ENCODE peak calls at places on chromosomes 2 and 18, in ten cellular contexts. One of them, this sample, is unnamed.

GRCh38 chr2:233236820-233237589 is 14.5 kb upstream of the ATG16L1 start:
- DNase-seq in ureter: no peak
- DNase-seq in sigmoid colon: no peak
- DNase-seq in non-pigmented ciliary epithelial cell: no peak
- DNase-seq in T-helper 1 cell: no peak
- DNase-seq in activated naive CD4-positive, alpha-beta T cell: no peak
- DNase-seq in ovary: no peak
- DNase-seq in cardiac muscle cell: no peak
- DNase-seq in putamen: no peak
- DNase-seq in H7: no peak
- DNase-seq in this sample: no peak

GRCh38 chr2:196808281-196808680 is 874 bp downstream of the C2orf66 start:
- DNase-seq in cardiac muscle cell: peak
- DNase-seq in sigmoid colon: no peak
- DNase-seq in T-helper 1 cell: no peak
- DNase-seq in H7: peak
- DNase-seq in non-pigmented ciliary epithelial cell: no peak
- DNase-seq in putamen: no peak
- DNase-seq in ovary: no peak
- DNase-seq in activated naive CD4-positive, alpha-beta T cell: no peak
- DNase-seq in ureter: no peak
- DNase-seq in this sample: no peak

GRCh38 chr2:168396131-168396530 is 59.9 kb upstream of the CERS6 start:
- DNase-seq in sigmoid colon: no peak
- DNase-seq in ovary: no peak
- DNase-seq in cardiac muscle cell: peak
- DNase-seq in activated naive CD4-positive, alpha-beta T cell: no peak
- DNase-seq in putamen: no peak
- DNase-seq in H7: no peak
- DNase-seq in non-pigmented ciliary epithelial cell: no peak
- DNase-seq in ureter: no peak
- DNase-seq in T-helper 1 cell: no peak
- DNase-seq in this sample: no peak

GRCh38 chr2:12325806-12326205 is 390.9 kb upstream of the TRIB2 start:
- DNase-seq in ureter: no peak
- DNase-seq in H7: no peak
- DNase-seq in putamen: no peak
- DNase-seq in T-helper 1 cell: no peak
- DNase-seq in activated naive CD4-positive, alpha-beta T cell: no peak
- DNase-seq in cardiac muscle cell: peak
- DNase-seq in sigmoid colon: no peak
- DNase-seq in non-pigmented ciliary epithelial cell: peak
- DNase-seq in ovary: no peak
- DNase-seq in this sample: no peak

GRCh38 chr2:6525371-6525770 is 340.3 kb downstream of the CMPK2 start:
- DNase-seq in non-pigmented ciliary epithelial cell: no peak
- DNase-seq in sigmoid colon: no peak
- DNase-seq in T-helper 1 cell: no peak
- DNase-seq in ureter: no peak
- DNase-seq in ovary: no peak
- DNase-seq in activated naive CD4-positive, alpha-beta T cell: no peak
- DNase-seq in cardiac muscle cell: no peak
- DNase-seq in putamen: no peak
- DNase-seq in H7: no peak
- DNase-seq in this sample: no peak

GRCh38 chr2:206086683-206087350 is 843 bp upstream of the INO80D start:
- DNase-seq in activated naive CD4-positive, alpha-beta T cell: no peak
- DNase-seq in non-pigmented ciliary epithelial cell: no peak
- DNase-seq in H7: no peak
- DNase-seq in T-helper 1 cell: no peak
- DNase-seq in sigmoid colon: no peak
- DNase-seq in ovary: no peak
- DNase-seq in ureter: no peak
- DNase-seq in putamen: no peak
- DNase-seq in cardiac muscle cell: peak
- DNase-seq in this sample: no peak

GRCh38 chr2:20352230-20353216 is 1.9 kb upstream of the PUM2 start:
- DNase-seq in cardiac muscle cell: peak
- DNase-seq in sigmoid colon: no peak
- DNase-seq in putamen: no peak
- DNase-seq in T-helper 1 cell: no peak
- DNase-seq in ovary: no peak
- DNase-seq in activated naive CD4-positive, alpha-beta T cell: no peak
- DNase-seq in ureter: no peak
- DNase-seq in H7: no peak
- DNase-seq in non-pigmented ciliary epithelial cell: no peak
- DNase-seq in this sample: no peak

GRCh38 chr18:22378672-22379282 is 38.9 kb downstream of the CTAGE1 start:
- DNase-seq in ureter: no peak
- DNase-seq in ovary: no peak
- DNase-seq in putamen: no peak
- DNase-seq in cardiac muscle cell: peak
- DNase-seq in H7: peak
- DNase-seq in sigmoid colon: no peak
- DNase-seq in non-pigmented ciliary epithelial cell: no peak
- DNase-seq in activated naive CD4-positive, alpha-beta T cell: no peak
- DNase-seq in T-helper 1 cell: no peak
- DNase-seq in this sample: no peak

GRCh38 chr2:113390133-113390849 is 47.2 kb upstream of the ZNG1B start:
- DNase-seq in putamen: peak
- DNase-seq in ovary: peak
- DNase-seq in T-helper 1 cell: peak
- DNase-seq in non-pigmented ciliary epithelial cell: peak
- DNase-seq in ureter: peak
- DNase-seq in H7: peak
- DNase-seq in activated naive CD4-positive, alpha-beta T cell: no peak
- DNase-seq in cardiac muscle cell: peak
- DNase-seq in sigmoid colon: no peak
- DNase-seq in this sample: no peak

GRCh38 chr18:59704146-59704545 is 6.9 kb upstream of the CCBE1 start:
- DNase-seq in non-pigmented ciliary epithelial cell: no peak
- DNase-seq in T-helper 1 cell: no peak
- DNase-seq in sigmoid colon: no peak
- DNase-seq in cardiac muscle cell: no peak
- DNase-seq in ureter: no peak
- DNase-seq in ovary: no peak
- DNase-seq in activated naive CD4-positive, alpha-beta T cell: no peak
- DNase-seq in H7: no peak
- DNase-seq in putamen: no peak
- DNase-seq in this sample: no peak

GRCh38 chr2:241157841-241158545 is 7.7 kb downstream of the PPP1R7 start:
- DNase-seq in cardiac muscle cell: no peak
- DNase-seq in sigmoid colon: no peak
- DNase-seq in ureter: no peak
- DNase-seq in non-pigmented ciliary epithelial cell: no peak
- DNase-seq in putamen: no peak
- DNase-seq in activated naive CD4-positive, alpha-beta T cell: no peak
- DNase-seq in ovary: no peak
- DNase-seq in T-helper 1 cell: no peak
- DNase-seq in H7: no peak
- DNase-seq in this sample: no peak

GRCh38 chr18:58373486-58373885 is 255.4 kb downstream of the ALPK2 start:
- DNase-seq in ovary: no peak
- DNase-seq in non-pigmented ciliary epithelial cell: no peak
- DNase-seq in activated naive CD4-positive, alpha-beta T cell: no peak
- DNase-seq in H7: no peak
- DNase-seq in putamen: no peak
- DNase-seq in ureter: no peak
- DNase-seq in T-helper 1 cell: no peak
- DNase-seq in cardiac muscle cell: no peak
- DNase-seq in sigmoid colon: no peak
- DNase-seq in this sample: no peak

GRCh38 chr18:59042477-59042842 is 97.2 kb upstream of the SEC11C start:
- DNase-seq in non-pigmented ciliary epithelial cell: no peak
- DNase-seq in putamen: no peak
- DNase-seq in sigmoid colon: no peak
- DNase-seq in T-helper 1 cell: no peak
- DNase-seq in ureter: no peak
- DNase-seq in ovary: no peak
- DNase-seq in activated naive CD4-positive, alpha-beta T cell: no peak
- DNase-seq in cardiac muscle cell: peak
- DNase-seq in H7: no peak
- DNase-seq in this sample: no peak

GRCh38 chr2:98835831-98836385 is 100.1 kb downstream of the CRACDL start:
- DNase-seq in ovary: no peak
- DNase-seq in ureter: no peak
- DNase-seq in T-helper 1 cell: peak
- DNase-seq in H7: no peak
- DNase-seq in sigmoid colon: no peak
- DNase-seq in putamen: peak
- DNase-seq in non-pigmented ciliary epithelial cell: no peak
- DNase-seq in activated naive CD4-positive, alpha-beta T cell: no peak
- DNase-seq in cardiac muscle cell: no peak
- DNase-seq in this sample: no peak

GRCh38 chr18:41075212-41075611 is 879.8 kb upstream of the PIK3C3 start:
- DNase-seq in non-pigmented ciliary epithelial cell: peak
- DNase-seq in cardiac muscle cell: peak
- DNase-seq in sigmoid colon: no peak
- DNase-seq in T-helper 1 cell: no peak
- DNase-seq in ovary: no peak
- DNase-seq in putamen: no peak
- DNase-seq in activated naive CD4-positive, alpha-beta T cell: no peak
- DNase-seq in ureter: no peak
- DNase-seq in H7: no peak
- DNase-seq in this sample: no peak

GRCh38 chr2:109382946-109383345 is 230.8 kb downstream of the SEPTIN10 start:
- DNase-seq in activated naive CD4-positive, alpha-beta T cell: no peak
- DNase-seq in ureter: peak
- DNase-seq in H7: peak
- DNase-seq in T-helper 1 cell: no peak
- DNase-seq in putamen: peak
- DNase-seq in ovary: peak
- DNase-seq in cardiac muscle cell: peak
- DNase-seq in sigmoid colon: peak
- DNase-seq in non-pigmented ciliary epithelial cell: peak
- DNase-seq in this sample: no peak

GRCh38 chr2:240431663-240432424 is 3.6 kb upstream of the GPC1 start:
- DNase-seq in non-pigmented ciliary epithelial cell: no peak
- DNase-seq in ovary: peak
- DNase-seq in cardiac muscle cell: no peak
- DNase-seq in ureter: peak
- DNase-seq in sigmoid colon: peak
- DNase-seq in activated naive CD4-positive, alpha-beta T cell: no peak
- DNase-seq in H7: no peak
- DNase-seq in putamen: no peak
- DNase-seq in T-helper 1 cell: no peak
- DNase-seq in this sample: no peak

GRCh38 chr2:236661064-236661761 is 91.6 kb downstream of the ACKR3 start:
- DNase-seq in ovary: no peak
- DNase-seq in sigmoid colon: no peak
- DNase-seq in activated naive CD4-positive, alpha-beta T cell: no peak
- DNase-seq in cardiac muscle cell: peak
- DNase-seq in non-pigmented ciliary epithelial cell: no peak
- DNase-seq in ureter: peak
- DNase-seq in H7: peak
- DNase-seq in T-helper 1 cell: no peak
- DNase-seq in putamen: peak
- DNase-seq in this sample: no peak

GRCh38 chr18:34223164-34223892 is 1.4 kb downstream of the NOL4 start:
- DNase-seq in cardiac muscle cell: no peak
- DNase-seq in ovary: no peak
- DNase-seq in sigmoid colon: no peak
- DNase-seq in activated naive CD4-positive, alpha-beta T cell: no peak
- DNase-seq in T-helper 1 cell: no peak
- DNase-seq in non-pigmented ciliary epithelial cell: no peak
- DNase-seq in H7: peak
- DNase-seq in ureter: no peak
- DNase-seq in putamen: no peak
- DNase-seq in this sample: no peak

GRCh38 chr2:225117061-225117716 is 74.9 kb upstream of the DOCK10 start:
- DNase-seq in sigmoid colon: no peak
- DNase-seq in ureter: no peak
- DNase-seq in ovary: no peak
- DNase-seq in activated naive CD4-positive, alpha-beta T cell: no peak
- DNase-seq in putamen: no peak
- DNase-seq in non-pigmented ciliary epithelial cell: no peak
- DNase-seq in cardiac muscle cell: no peak
- DNase-seq in H7: no peak
- DNase-seq in T-helper 1 cell: no peak
- DNase-seq in this sample: no peak

GRCh38 chr2:217064234-217065103 is 204.6 kb upstream of the TNP1 start:
- DNase-seq in ovary: peak
- DNase-seq in activated naive CD4-positive, alpha-beta T cell: no peak
- DNase-seq in ureter: no peak
- DNase-seq in T-helper 1 cell: no peak
- DNase-seq in sigmoid colon: peak
- DNase-seq in non-pigmented ciliary epithelial cell: no peak
- DNase-seq in cardiac muscle cell: peak
- DNase-seq in H7: peak
- DNase-seq in putamen: no peak
- DNase-seq in this sample: no peak

GRCh38 chr2:108612153-108612513 is 77.9 kb downstream of the LIMS1 start:
- DNase-seq in putamen: no peak
- DNase-seq in activated naive CD4-positive, alpha-beta T cell: no peak
- DNase-seq in ureter: no peak
- DNase-seq in ovary: no peak
- DNase-seq in H7: no peak
- DNase-seq in non-pigmented ciliary epithelial cell: no peak
- DNase-seq in sigmoid colon: no peak
- DNase-seq in T-helper 1 cell: peak
- DNase-seq in cardiac muscle cell: peak
- DNase-seq in this sample: no peak

GRCh38 chr18:58005885-58006523 is 38.0 kb upstream of the NEDD4L start:
- DNase-seq in activated naive CD4-positive, alpha-beta T cell: no peak
- DNase-seq in T-helper 1 cell: no peak
- DNase-seq in ovary: no peak
- DNase-seq in sigmoid colon: no peak
- DNase-seq in H7: no peak
- DNase-seq in ureter: no peak
- DNase-seq in putamen: no peak
- DNase-seq in cardiac muscle cell: no peak
- DNase-seq in non-pigmented ciliary epithelial cell: peak
- DNase-seq in this sample: no peak

GRCh38 chr2:142131016-142131714 is at the start of gene LRP1B:
- DNase-seq in activated naive CD4-positive, alpha-beta T cell: no peak
- DNase-seq in T-helper 1 cell: no peak
- DNase-seq in H7: peak
- DNase-seq in ovary: no peak
- DNase-seq in sigmoid colon: peak
- DNase-seq in cardiac muscle cell: peak
- DNase-seq in non-pigmented ciliary epithelial cell: no peak
- DNase-seq in ureter: no peak
- DNase-seq in putamen: peak
- DNase-seq in this sample: no peak

GRCh38 chr2:50455351-50455750 is 576.6 kb downstream of the NRXN1 start:
- DNase-seq in T-helper 1 cell: no peak
- DNase-seq in sigmoid colon: no peak
- DNase-seq in putamen: no peak
- DNase-seq in activated naive CD4-positive, alpha-beta T cell: no peak
- DNase-seq in ureter: no peak
- DNase-seq in ovary: no peak
- DNase-seq in H7: no peak
- DNase-seq in non-pigmented ciliary epithelial cell: no peak
- DNase-seq in cardiac muscle cell: no peak
- DNase-seq in this sample: no peak

GRCh38 chr18:49447810-49448745 is 12.4 kb downstream of the DYM start:
- DNase-seq in sigmoid colon: no peak
- DNase-seq in H7: peak
- DNase-seq in activated naive CD4-positive, alpha-beta T cell: no peak
- DNase-seq in ovary: no peak
- DNase-seq in non-pigmented ciliary epithelial cell: no peak
- DNase-seq in cardiac muscle cell: peak
- DNase-seq in ureter: no peak
- DNase-seq in putamen: no peak
- DNase-seq in T-helper 1 cell: peak
- DNase-seq in this sample: no peak

GRCh38 chr2:88673363-88673762 is 18.1 kb upstream of the RPIA start:
- DNase-seq in activated naive CD4-positive, alpha-beta T cell: no peak
- DNase-seq in non-pigmented ciliary epithelial cell: no peak
- DNase-seq in putamen: no peak
- DNase-seq in T-helper 1 cell: no peak
- DNase-seq in H7: no peak
- DNase-seq in cardiac muscle cell: no peak
- DNase-seq in ovary: no peak
- DNase-seq in ureter: no peak
- DNase-seq in sigmoid colon: no peak
- DNase-seq in this sample: no peak

GRCh38 chr2:64876137-64876647 is 113.0 kb upstream of the SLC1A4 start:
- DNase-seq in H7: peak
- DNase-seq in sigmoid colon: no peak
- DNase-seq in T-helper 1 cell: no peak
- DNase-seq in activated naive CD4-positive, alpha-beta T cell: no peak
- DNase-seq in ureter: no peak
- DNase-seq in putamen: no peak
- DNase-seq in cardiac muscle cell: peak
- DNase-seq in ovary: no peak
- DNase-seq in non-pigmented ciliary epithelial cell: peak
- DNase-seq in this sample: no peak

This sample was measured in D721Med.